ENCODE peak calls at places on chromosomes 7 and 10, in four cellular contexts. Z, T, I and Q are unnamed samples. For H3K27me3, the result is how much of the 10 kb centered on the place peaks cover.

GRCh38 chr10:8283166-8283905 is 228.8 kb downstream of the GATA3 start:
- DNase-seq in T (no peak), I (no peak), Z (no peak), Q (no peak)

GRCh38 chr7:140621326-140622035 is 19.1 kb downstream of the DENND2A start:
- DNase-seq in Z (no peak), I (no peak), T (no peak), Q (no peak)

GRCh38 chr7:148983220-148984146 is 44.8 kb downstream of the PDIA4 start:
- DNase-seq in I (peak), Z (peak), T (peak), Q (peak)

GRCh38 chr7:919114-919442 is 35.4 kb downstream of the ADAP1 start:
- DNase-seq in Z (no peak), I (no peak), T (no peak), Q (no peak)

GRCh38 chr10:1737222-1738061 is at the start of gene ADARB2:
- DNase-seq in Z (peak), T (no peak), I (no peak), Q (peak)

GRCh38 chr10:71433116-71433982 is 36.6 kb downstream of the CDH23 start:
- DNase-seq in T (no peak), I (peak), Z (no peak), Q (no peak)

GRCh38 chr7:114662002-114662677 is 247.5 kb downstream of the FOXP2 start:
- DNase-seq in Z (no peak), I (no peak), T (no peak), Q (no peak)

GRCh38 chr7:35036361-35037171 is 719 bp downstream of the DPY19L1 start:
- DNase-seq in I (peak), T (peak), Z (peak), Q (peak)

GRCh38 chr10:30510184-30510931 is 76.4 kb downstream of the MAP3K8 start:
- DNase-seq in T (no peak), Z (peak), I (peak), Q (peak)

GRCh38 chr7:45196374-45196773 is 38.8 kb downstream of the RAMP3 start:
- DNase-seq in I (no peak), Z (no peak), T (no peak), Q (no peak)

GRCh38 chr7:28956608-28957063 is 1.5 kb downstream of the TRIL start:
- DNase-seq in Z (peak), T (no peak), I (peak), Q (peak)

GRCh38 chr10:79406683-79407396 is 38.6 kb downstream of the ZCCHC24 start:
- DNase-seq in T (no peak), I (no peak), Z (no peak), Q (no peak)

GRCh38 chr7:44760034-44760580 is 11.5 kb downstream of the ZMIZ2 start:
- DNase-seq in T (no peak), Z (no peak), I (no peak), Q (no peak)

GRCh38 chr7:33108931-33109757 is at the start of gene RP9:
- DNase-seq in T (peak), Z (peak), I (peak), Q (peak)

GRCh38 chr10:46542567-46543323 is 13.7 kb downstream of the GPRIN2 start:
- DNase-seq in T (no peak), I (no peak), Z (no peak), Q (no peak)

GRCh38 chr7:100894860-100895700 is 608 bp downstream of the ACHE start:
- DNase-seq in I (no peak), T (peak), Z (peak), Q (peak)

GRCh38 chr7:155456772-155457543 is 971 bp upstream of the EN2 start:
- DNase-seq in I (peak), Z (peak), T (no peak), Q (peak)

GRCh38 chr10:61779950-61780659 is 117.4 kb downstream of the CABCOCO1 start:
- DNase-seq in Z (no peak), T (no peak), I (peak), Q (no peak)

GRCh38 chr7:99791667-99792356 is 7.8 kb upstream of the CYP3A4 start:
- DNase-seq in Z (no peak), I (no peak), T (no peak), Q (no peak)

GRCh38 chr10:89091501-89091900 is 100.9 kb downstream of the FAS start:
- DNase-seq in I (peak), Z (no peak), T (no peak), Q (no peak)

GRCh38 chr10:10975647-10976046 is 42.0 kb upstream of the CELF2 start:
- DNase-seq in I (no peak), Z (no peak), T (no peak), Q (no peak)

GRCh38 chr7:1769286-1770200 is 99.5 kb downstream of the ELFN1 start:
- DNase-seq in Z (no peak), I (no peak), T (no peak), Q (no peak)

GRCh38 chr10:122662231-122662630 is 37.4 kb downstream of the C10orf120 start:
- DNase-seq in T (no peak), I (no peak), Z (no peak), Q (no peak)

GRCh38 chr7:8480466-8480865 is 47.1 kb downstream of the NXPH1 start:
- DNase-seq in T (no peak), I (no peak), Z (no peak), Q (no peak)

GRCh38 chr7:75712517-75713361 is 26.0 kb downstream of the HIP1 start:
- DNase-seq in Z (no peak), I (no peak), T (no peak), Q (no peak)

GRCh38 chr7:117673367-117673766 is 193.5 kb downstream of the CFTR start:
- DNase-seq in T (no peak), Z (no peak), I (peak), Q (peak)

GRCh38 chr7:128869138-128869943 is 6.7 kb downstream of the ATP6V1F start:
- DNase-seq in Z (no peak), T (peak), I (peak), Q (peak)

GRCh38 chr7:124497209-124497608 is 268.4 kb downstream of the GPR37 start:
- DNase-seq in I (no peak), T (no peak), Z (no peak), Q (no peak)

GRCh38 chr7:140390466-140391190 is 7.7 kb downstream of the SLC37A3 start:
- DNase-seq in I (peak), T (no peak), Z (no peak), Q (no peak)

GRCh38 chr10:93208717-93209464 is 135.2 kb downstream of the CYP26A1 start:
- DNase-seq in Z (no peak), I (peak), T (no peak), Q (no peak)

GRCh38 chr7:19508821-19509220 is 200.0 kb downstream of the POLR1F start:
- DNase-seq in Z (no peak), I (no peak), T (no peak), Q (no peak)

GRCh38 chr7:92685146-92686042 is 95.2 kb upstream of the FAM133B start:
- DNase-seq in Z (no peak), I (no peak), T (peak), Q (no peak)

GRCh38 chr7:106151459-106152312 is 39.6 kb upstream of the SYPL1 start:
- DNase-seq in Z (no peak), T (no peak), I (no peak), Q (no peak)

GRCh38 chr7:106153891-106154449 is 41.9 kb upstream of the SYPL1 start:
- DNase-seq in I (peak), Z (peak), T (peak), Q (peak)

GRCh38 chr7:106155027-106155426 is 42.9 kb upstream of the SYPL1 start:
- DNase-seq in Z (no peak), I (no peak), T (no peak), Q (no peak)

DNA sequence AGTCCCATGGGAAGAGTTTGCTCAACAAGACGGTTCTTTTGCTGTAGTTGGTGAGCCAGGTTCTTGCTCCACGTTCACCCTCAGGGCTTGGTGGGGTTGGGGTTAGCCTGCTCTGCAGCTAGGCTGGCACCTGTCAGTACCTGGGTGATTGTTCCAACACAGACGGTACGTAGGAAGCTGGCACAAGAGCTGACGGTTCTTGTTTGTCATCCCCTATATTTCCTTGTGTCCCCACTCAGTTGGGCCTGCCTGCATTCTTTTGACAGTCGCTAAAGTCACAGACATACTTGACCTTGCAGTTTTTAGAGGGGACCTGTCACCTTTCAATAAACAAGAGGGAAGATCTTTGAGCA is 40.2 kb upstream of the SYPL1 start:
- DNase-seq in I (no peak), T (no peak), Z (no peak), Q (no peak)
- H3K27me3 ChIP-seq in I (under half), T (under half), Z (under half), Q (under half)

GRCh38 chr7:135842446-135843175 is 94.0 kb upstream of the FAM180A start:
- DNase-seq in Z (no peak), I (peak), T (no peak), Q (no peak)
- H3K27me3 ChIP-seq in Z (under half), I (under half), T (under half), Q (under half)

GRCh38 chr7:37690206-37690605 is 6.6 kb downstream of the GPR141 start:
- DNase-seq in I (no peak), T (no peak), Z (no peak), Q (no peak)
- H3K27me3 ChIP-seq in I (under half), T (under half), Z (under half), Q (under half)

GRCh38 chr10:100621360-100622205 is 85.8 kb downstream of the HIF1AN start:
- DNase-seq in I (peak), T (peak), Z (no peak), Q (no peak)
- H3K27me3 ChIP-seq in I (under half), T (under half), Z (under half), Q (under half)